ENCODE peak calls at places on chromosomes 16 and 17, in eight cellular contexts. P is C1 segment of cervical spinal cord; I is ascending aorta; W is RWPE1; U is CD8-positive, alpha-beta memory T cell; F is iPS-NIHi11; E is GM23248; M is cortex of kidney. S is an unnamed sample.

GRCh38 chr16:89344846-89345577 is 127.5 kb downstream of the ZNF778 start:
- DNase-seq in P (no peak), I (no peak), W (no peak), U (no peak), F (no peak), E (no peak), M (no peak), S (no peak)

GRCh38 chr17:78991906-78992532 is 12.3 kb upstream of the LGALS3BP start:
- DNase-seq in P (no peak), I (peak), W (no peak), U (no peak), F (peak), E (no peak), M (no peak), S (peak)

GRCh38 chr16:62832214-62832613 is 796.0 kb upstream of the CDH8 start:
- DNase-seq in P (no peak), I (no peak), W (no peak), U (no peak), F (no peak), E (no peak), M (no peak), S (no peak)

GRCh38 chr16:47461598-47462266 is 601 bp downstream of the PHKB start:
- DNase-seq in P (no peak), I (no peak), W (peak), U (peak), F (peak), E (peak), M (no peak), S (peak)

GRCh38 chr17:57528084-57528451 is 217.0 kb downstream of the CCDC182 start:
- DNase-seq in P (no peak), I (no peak), W (no peak), U (no peak), F (no peak), E (no peak), M (no peak), S (no peak)

GRCh38 chr17:58587713-58588117 is 73.3 kb upstream of the MTMR4 start:
- DNase-seq in P (peak), I (peak), W (peak), U (peak), F (peak), E (peak), M (no peak), S (peak)

GRCh38 chr17:43768382-43768781 is 9.8 kb upstream of the SOST start:
- DNase-seq in P (peak), I (peak), W (no peak), U (no peak), F (no peak), E (no peak), M (no peak), S (no peak)

GRCh38 chr17:56985371-56986162 is 7.6 kb downstream of the SCPEP1 start:
- DNase-seq in P (peak), I (no peak), W (no peak), U (no peak), F (no peak), E (no peak), M (no peak), S (no peak)

GRCh38 chr17:81523139-81524062 is 4.8 kb upstream of the FSCN2 start:
- DNase-seq in P (peak), I (peak), W (peak), U (no peak), F (peak), E (peak), M (no peak), S (no peak)

GRCh38 chr16:85999778-86000177 is 100.8 kb downstream of the IRF8 start:
- DNase-seq in P (no peak), I (peak), W (no peak), U (no peak), F (no peak), E (no peak), M (no peak), S (no peak)

GRCh38 chr16:89103156-89103555 is 9.5 kb downstream of the ACSF3 start:
- DNase-seq in P (no peak), I (no peak), W (no peak), U (no peak), F (no peak), E (no peak), M (no peak), S (no peak)

GRCh38 chr17:72338847-72339790 is 218.3 kb downstream of the SOX9 start:
- DNase-seq in P (no peak), I (no peak), W (peak), U (no peak), F (peak), E (peak), M (no peak), S (no peak)

GRCh38 chr16:58755989-58756649 is 22.0 kb upstream of the GOT2 start:
- DNase-seq in P (peak), I (peak), W (peak), U (peak), F (peak), E (peak), M (no peak), S (peak)

GRCh38 chr16:66894948-66895696 is 14.8 kb downstream of the PDP2 start:
- DNase-seq in P (peak), I (peak), W (peak), U (peak), F (peak), E (peak), M (no peak), S (peak)

GRCh38 chr17:80024206-80024972 is 11.3 kb downstream of the TBC1D16 start:
- DNase-seq in P (no peak), I (no peak), W (no peak), U (no peak), F (no peak), E (no peak), M (no peak), S (no peak)

GRCh38 chr17:33055171-33055611 is 63.5 kb downstream of the SPACA3 start:
- DNase-seq in P (no peak), I (no peak), W (no peak), U (no peak), F (no peak), E (no peak), M (no peak), S (no peak)